ENCODE peak calls at places on chromosomes 2 and 18, in four cellular contexts. G is ascending aorta, O is pancreas, F is suprapubic skin. A is an unnamed sample. For H3K4me1, the result is how much of the 10 kb centered on the place peaks cover.

GRCh38 chr2:57434429-57434828 is 612.2 kb upstream of the VRK2 start:
- DNase-seq in G (no peak), O (no peak), F (no peak), A (no peak)

GRCh38 chr2:43239981-43240761 is 13.8 kb upstream of the ZFP36L2 start:
- DNase-seq in G (no peak), O (no peak), F (no peak), A (no peak)

GRCh38 chr2:203656522-203657287 is 49.7 kb upstream of the CD28 start:
- DNase-seq in G (peak), O (no peak), F (peak), A (peak)

GRCh38 chr2:77296791-77297190 is 225.4 kb downstream of the LRRTM4 start:
- DNase-seq in G (no peak), O (no peak), F (no peak), A (no peak)

GRCh38 chr18:74840492-74841167 is 243.0 kb downstream of the ZNF407 start:
- DNase-seq in G (no peak), O (no peak), F (no peak), A (no peak)

GRCh38 chr2:173572848-173573247 is 218.2 kb downstream of the CDCA7 start:
- DNase-seq in G (no peak), O (no peak), F (no peak), A (no peak)

GRCh38 chr2:235921508-235922260 is 246.5 kb downstream of the GBX2 start:
- DNase-seq in G (no peak), O (no peak), F (no peak), A (no peak)

GRCh38 chr2:99066075-99066557 is 75.4 kb upstream of the C2orf15 start:
- DNase-seq in G (no peak), O (no peak), F (no peak), A (no peak)

GRCh38 chr2:31996571-31997150 is 14.1 kb downstream of the MEMO1 start:
- DNase-seq in G (no peak), O (no peak), F (no peak), A (no peak)

GRCh38 chr2:49210191-49210590 is 55.9 kb upstream of the FSHR start:
- DNase-seq in G (no peak), O (peak), F (no peak), A (no peak)

GRCh38 chr2:72291059-72291458 is 143.4 kb upstream of the CYP26B1 start:
- DNase-seq in G (no peak), O (no peak), F (no peak), A (no peak)

GRCh38 chr2:72293620-72294019 is 146.0 kb upstream of the CYP26B1 start:
- DNase-seq in G (no peak), O (no peak), F (no peak), A (no peak)

GRCh38 chr2:72289283-72289682 is 141.6 kb upstream of the CYP26B1 start:
- DNase-seq in G (no peak), O (no peak), F (no peak), A (no peak)

GRCh38 chr2:72289736-72290135 is 142.1 kb upstream of the CYP26B1 start:
- DNase-seq in G (no peak), O (no peak), F (no peak), A (no peak)

DNA sequence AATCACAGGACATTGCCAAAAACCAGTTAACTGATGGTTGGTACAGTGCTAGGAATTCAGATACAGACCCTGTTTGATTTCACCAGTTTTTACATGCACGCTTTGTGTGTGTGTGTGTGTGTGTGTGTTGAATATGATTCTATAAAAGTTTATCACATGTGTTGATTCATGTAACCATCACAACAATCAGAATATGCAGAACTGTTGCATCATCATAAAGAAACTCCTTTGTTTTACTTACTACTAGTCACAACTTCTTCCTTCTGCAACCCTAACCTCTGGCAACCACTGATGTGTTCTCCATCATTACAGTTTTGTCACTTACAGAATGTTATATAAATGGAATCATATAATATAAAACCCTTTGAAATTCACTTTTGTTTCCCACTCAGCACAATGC is 144.8 kb upstream of the CYP26B1 start:
- DNase-seq in G (no peak), O (no peak), F (no peak), A (no peak)
- H3K4me1 ChIP-seq in G (under half), O (under half), F (under half), A (under half)

GRCh38 chr2:5673861-5674240 is 18.3 kb upstream of the SOX11 start:
- DNase-seq in G (no peak), O (no peak), F (no peak), A (no peak)
- H3K4me3 ChIP-seq in G (no peak), O (no peak), F (no peak), A (no peak)

GRCh38 chr18:21366896-21367295 is 124.9 kb downstream of the GREB1L start:
- DNase-seq in G (no peak), O (no peak), F (no peak), A (no peak)
- H3K4me1 ChIP-seq in G (under half), O (under half), F (under half), A (under half)

GRCh38 chr2:41706261-41706660 is 341.6 kb upstream of the PKDCC start:
- DNase-seq in G (no peak), O (no peak), F (no peak), A (no peak)
- H3K4me3 ChIP-seq in G (no peak), O (no peak), F (no peak), A (no peak)

DNA sequence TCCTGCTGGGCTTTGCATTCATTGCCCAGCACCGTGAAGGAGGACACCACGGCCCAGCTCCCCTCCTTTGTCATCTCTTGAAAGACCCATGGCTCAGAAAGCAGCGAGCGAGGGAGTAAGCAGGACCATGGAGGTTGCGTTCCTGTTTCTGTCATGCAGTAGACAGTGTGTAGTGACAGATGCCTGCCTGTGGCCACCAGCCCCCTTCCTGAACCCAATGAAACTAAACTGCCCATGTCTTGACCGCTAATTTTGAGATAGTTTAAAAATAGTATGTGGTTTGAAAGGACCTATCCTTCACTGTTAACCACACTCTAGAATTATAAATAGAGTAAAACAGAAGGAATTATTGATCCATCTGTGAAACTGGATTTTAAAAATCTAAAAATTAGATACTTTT is 88.2 kb downstream of the ASAP2 start:
- DNase-seq in G (no peak), O (no peak), F (no peak), A (no peak)
- H3K4me1 ChIP-seq in G (under half), O (under half), F (under half), A (under half)

DNA sequence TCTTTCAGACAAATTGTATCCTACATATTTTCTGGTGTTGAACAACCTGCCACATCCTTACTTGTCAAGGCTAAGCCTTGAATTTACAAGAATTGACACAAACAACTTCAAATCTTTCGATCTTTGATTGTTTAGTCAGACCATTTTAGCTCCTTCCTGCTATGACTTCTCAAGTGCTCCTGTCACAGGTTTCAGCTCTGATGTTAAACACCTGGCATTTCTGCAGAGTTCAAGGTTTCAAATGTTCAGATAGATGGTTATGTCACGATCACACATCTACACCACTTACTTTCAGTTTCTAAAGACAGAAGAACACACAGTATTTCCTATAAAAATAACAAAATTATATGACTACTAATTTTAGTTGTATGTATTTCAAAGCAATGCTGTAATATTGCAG is 84.0 kb downstream of the RND3 start:
- DNase-seq in G (no peak), O (no peak), F (no peak), A (no peak)
- H3K4me3 ChIP-seq in G (no peak), O (no peak), F (no peak), A (no peak)

DNA sequence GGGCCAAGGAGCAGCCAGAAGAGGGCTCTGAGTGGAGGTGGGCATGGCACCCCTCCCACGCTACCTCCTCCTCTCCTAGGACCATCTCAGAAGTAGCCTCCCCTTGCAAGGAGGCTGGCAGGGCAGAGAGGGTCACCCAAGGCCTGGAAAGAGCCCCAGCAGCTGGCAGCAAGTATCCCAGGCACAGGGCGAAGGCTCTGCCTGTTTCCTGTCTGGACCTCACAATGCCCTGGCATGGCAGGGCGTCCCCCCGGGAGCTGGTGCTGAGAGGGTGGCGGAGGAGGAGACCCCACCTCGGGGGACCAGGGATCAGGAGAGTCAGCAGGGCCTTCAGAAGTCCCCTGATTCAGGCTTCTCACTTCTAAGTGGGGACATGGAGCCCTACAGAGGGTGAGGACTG is 66.2 kb upstream of the TAF1B start:
- DNase-seq in G (no peak), O (peak), F (no peak), A (no peak)
- H3K4me1 ChIP-seq in G (under half), O (under half), F (half or more), A (under half)

A was measured in mucosa of descending colon.